ENCODE peak calls at places on chromosomes 4 and X, in seven cellular contexts. M, S, T, G, J, H and I are unnamed samples.
A peak's percentile ranks its signal among the peaks of the same experiment; 100 is the strongest.

GRCh38 chrX:25858273-25858880 is 279.8 kb upstream of the MAGEB18 start:
- DNase-seq in S (no peak), T (no peak), H (no peak), M (no peak), G (no peak), J (no peak), I (no peak)

GRCh38 chr4:16225139-16225538 is 1.1 kb downstream of the TAPT1 start:
- DNase-seq in S (no peak), H (no peak), T (peak; percentile 41), J (no peak), M (no peak), G (no peak), I (no peak)

GRCh38 chr4:4824232-4824631 is 35.2 kb upstream of the MSX1 start:
- DNase-seq in J (no peak), S (no peak), M (no peak), G (no peak), T (no peak), H (no peak), I (no peak)

GRCh38 chr4:6568689-6569332 is 6.2 kb upstream of the MAN2B2 start:
- DNase-seq in S (no peak), H (no peak), T (peak; percentile 79), J (no peak), G (no peak), M (no peak), I (no peak)

GRCh38 chr4:153713840-153714239 is 29.8 kb downstream of the TLR2 start:
- DNase-seq in S (no peak), J (no peak), T (peak; percentile 1), G (no peak), M (no peak), H (no peak), I (no peak)

GRCh38 chr4:76504613-76505465 is 69.8 kb downstream of the SHROOM3 start:
- DNase-seq in J (peak; percentile 33), H (peak; percentile 28), S (no peak), G (no peak), T (peak; percentile 63), M (no peak), I (no peak)

GRCh38 chrX:29231800-29232199 is 644.6 kb downstream of the IL1RAPL1 start:
- DNase-seq in G (no peak), M (no peak), J (no peak), T (peak; percentile 6), H (no peak), S (no peak), I (no peak)

GRCh38 chrX:77528034-77528433 is 80.8 kb downstream of the FGF16 start:
- DNase-seq in H (no peak), G (no peak), J (no peak), S (peak; percentile 25), M (no peak), T (no peak), I (no peak)

GRCh38 chr4:141389649-141390048 is 169.0 kb downstream of the ZNF330 start:
- DNase-seq in M (no peak), H (no peak), G (no peak), S (no peak), T (peak; percentile 22), J (no peak), I (no peak)

GRCh38 chrX:38929966-38930421 is 128.7 kb downstream of the MID1IP1 start:
- DNase-seq in H (no peak), S (no peak), T (peak; percentile 87), G (no peak), J (no peak), M (no peak), I (no peak)

GRCh38 chr4:55948726-55949479 is at the start of gene CEP135:
- DNase-seq in T (peak; percentile 88), G (peak; percentile 97), J (peak; percentile 79), H (peak; percentile 91), S (peak; percentile 99), M (peak; percentile 95), I (peak; percentile 88)

GRCh38 chr4:2824329-2825183 is 19.1 kb upstream of the ADD1 start:
- DNase-seq in J (no peak), S (peak; percentile 80), H (no peak), T (no peak), M (peak; percentile 11), G (no peak), I (no peak)

GRCh38 chr4:101224358-101225218 is 122.7 kb downstream of the PPP3CA start:
- DNase-seq in G (no peak), T (no peak), M (no peak), H (no peak), J (no peak), S (no peak), I (no peak)

GRCh38 chr4:87066403-87067119 is 131.8 kb downstream of the AFF1 start:
- DNase-seq in T (no peak), S (no peak), G (no peak), H (no peak), J (no peak), M (no peak), I (no peak)
- H3K4me1 ChIP-seq in T (no peaks in the 10 kb centered on the region), S (peaks cover 23% of the 10 kb centered on the region), G (peaks cover 21% of the 10 kb centered on the region), H (peaks cover 8% of the 10 kb centered on the region), J (peaks cover 17% of the 10 kb centered on the region), M (peaks cover 7% of the 10 kb centered on the region), I (no peaks in the 10 kb centered on the region)

DNA sequence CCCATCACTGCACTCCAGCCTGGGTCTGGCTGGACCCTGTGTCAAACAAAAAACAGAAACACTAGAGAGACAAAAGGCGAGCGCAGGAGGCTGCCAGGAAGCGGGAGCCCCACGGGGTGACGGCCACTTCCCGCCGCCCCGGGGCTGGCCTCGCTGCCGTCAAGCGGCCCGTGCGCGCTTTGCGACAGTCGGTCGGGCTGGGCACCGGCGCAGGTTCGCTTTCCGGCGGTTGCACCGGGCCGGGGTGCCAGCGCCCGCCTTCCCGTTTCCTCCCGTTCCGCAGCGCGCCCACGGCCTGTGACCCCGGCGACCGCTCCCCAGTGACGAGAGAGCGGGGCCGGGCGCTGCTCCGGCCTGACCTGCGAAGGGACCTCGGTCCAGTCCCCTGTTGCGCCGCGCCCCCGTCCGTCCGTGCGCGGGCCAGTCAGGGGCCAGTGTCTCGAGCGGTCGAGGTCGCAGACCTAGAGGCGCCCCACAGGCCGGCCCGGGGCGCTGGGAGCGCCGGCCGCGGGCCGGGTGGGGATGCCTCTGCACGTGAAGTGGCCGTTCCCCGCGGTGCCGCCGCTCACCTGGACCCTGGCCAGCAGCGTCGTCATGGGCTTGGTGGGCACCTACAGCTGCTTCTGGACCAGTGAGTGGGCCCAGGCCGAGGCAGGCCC is at the start of gene TAFAZZIN:
- DNase-seq in H (peak; percentile 44), S (peak; percentile 95), T (peak; percentile 52), J (peak; percentile 34), G (peak; percentile 84), M (peak; percentile 67), I (peak; percentile 73)
- TF ChIP-seq POLR2A in H (peak; percentile 56), S (peak; percentile 21), T (no peak), J (peak; percentile 61), G (peak; percentile 64), M (peak; percentile 39), I (peak; percentile 42)

DNA sequence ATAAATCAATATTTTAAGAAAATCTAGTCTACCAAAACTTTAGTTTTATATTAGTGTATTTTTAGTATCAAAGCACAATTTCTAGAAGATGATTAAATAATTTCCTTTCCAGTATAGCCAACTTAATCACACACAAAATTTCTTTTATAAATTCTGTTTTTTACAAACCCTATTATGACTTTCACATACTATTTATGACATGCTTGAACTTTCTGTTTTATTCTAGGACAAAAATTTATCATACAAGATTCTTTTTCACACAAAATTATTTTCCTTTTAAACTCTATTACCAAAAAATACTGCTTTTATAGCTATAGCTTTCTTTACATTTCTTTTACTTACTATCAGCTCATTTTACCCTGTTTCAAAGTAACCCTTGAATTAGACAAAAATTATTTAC is 149.5 kb downstream of the OR13H1 start:
- DNase-seq in J (no peak), G (no peak), M (no peak), H (no peak), T (no peak), S (no peak), I (no peak)
- H3K36me3 ChIP-seq in J (no peaks in the 10 kb centered on the region), G (no peaks in the 10 kb centered on the region), M (no peaks in the 10 kb centered on the region), H (no peaks in the 10 kb centered on the region), T (no peaks in the 10 kb centered on the region), S (no peaks in the 10 kb centered on the region), I (no peaks in the 10 kb centered on the region)

DNA sequence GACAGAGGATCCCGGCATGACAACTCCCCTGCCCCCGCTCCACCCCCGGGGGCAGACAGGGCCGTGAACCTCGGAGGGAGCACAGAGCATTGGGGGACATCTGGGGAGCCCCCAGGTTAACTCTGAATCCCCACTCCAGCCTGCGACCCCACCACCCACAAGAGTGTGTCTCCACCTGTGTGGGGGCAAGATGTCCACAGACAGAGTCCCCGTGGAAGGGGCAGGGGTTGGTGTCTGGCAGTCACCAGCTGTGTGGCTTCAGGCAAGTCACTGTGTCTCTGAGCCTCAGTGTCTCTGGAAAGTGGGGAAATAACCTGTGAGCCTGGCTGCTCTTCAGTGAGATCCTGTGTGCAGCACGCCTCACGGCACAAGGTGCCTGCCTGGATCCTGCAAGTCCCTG is 239.0 kb downstream of the AFAP1 start:
- DNase-seq in S (no peak), H (no peak), J (no peak), M (no peak), T (no peak), G (no peak), I (no peak)
- H3K4me1 ChIP-seq in S (peaks cover 25% of the 10 kb centered on the region), H (no peaks in the 10 kb centered on the region), J (no peaks in the 10 kb centered on the region), M (no peaks in the 10 kb centered on the region), T (peaks cover 6% of the 10 kb centered on the region), G (no peaks in the 10 kb centered on the region), I (peaks cover 5% of the 10 kb centered on the region)

DNA sequence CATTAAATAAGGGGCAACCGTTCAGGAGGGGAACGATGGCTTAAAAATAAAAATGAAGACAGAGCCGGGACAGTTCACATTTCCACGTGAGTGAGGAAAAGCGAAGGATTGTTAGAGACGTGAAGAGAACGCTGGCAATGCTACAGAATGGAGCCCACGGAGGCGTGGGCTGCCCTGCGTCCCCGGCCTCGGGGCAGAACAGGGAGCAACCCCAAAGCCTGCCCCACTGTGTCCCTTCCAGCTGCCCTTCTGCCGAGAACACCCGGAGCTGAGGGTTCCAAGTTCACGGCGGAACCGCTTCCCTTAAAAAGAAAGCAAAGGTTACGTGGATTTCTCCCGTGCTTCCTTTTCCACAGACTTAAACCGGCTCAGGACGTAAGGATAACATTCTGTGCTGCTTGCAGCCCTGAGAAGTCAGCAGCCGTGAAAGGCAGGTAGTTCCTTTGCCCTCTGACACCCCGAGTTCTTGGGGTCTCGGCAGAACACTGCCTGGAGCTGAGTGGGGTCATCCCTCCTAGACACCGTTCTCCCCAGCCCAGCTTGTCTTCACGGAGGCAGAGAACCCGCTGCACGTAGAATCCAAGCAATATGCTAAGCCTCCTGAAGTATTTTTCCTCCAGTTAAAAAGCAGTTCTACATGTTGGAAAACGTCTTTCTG is 14.2 kb downstream of the DHRSX start:
- DNase-seq in T (no peak), M (no peak), J (no peak), S (peak; percentile 23), H (no peak), G (no peak), I (no peak)
- TF ChIP-seq POLR2A in T (no peak), M (no peak), J (no peak), S (no peak), H (no peak), G (no peak), I (no peak)